ENCODE peak calls at places on chromosomes 7 and 10, in five cellular contexts. K is WTC11, L is K562, A is HepG2, Z is GM12878. X is an unnamed sample.

GRCh38 chr10:110348351-110348750 is 43.6 kb upstream of the SMNDC1 start:
- DNase-seq in K (no peak), L (no peak), A (no peak), Z (no peak), X (no peak)

GRCh38 chr10:97059872-97060205 is 125.9 kb downstream of the SLIT1 start:
- DNase-seq in K (no peak), L (no peak), A (no peak), Z (no peak), X (no peak)

GRCh38 chr7:157707983-157708720 is 371.3 kb downstream of the DNAJB6 start:
- DNase-seq in K (no peak), L (no peak), A (no peak), Z (no peak), X (no peak)

GRCh38 chr7:64951250-64951848 is 39.5 kb downstream of the ZNF117 start:
- DNase-seq in K (no peak), L (peak; percentile 71), A (peak; percentile 52), Z (peak; percentile 16), X (no peak)

GRCh38 chr7:154680894-154681659 is 321.8 kb downstream of the PAXIP1 start:
- DNase-seq in K (no peak), L (peak; percentile 94), A (no peak), Z (no peak), X (no peak)

GRCh38 chr7:82166666-82167065 is 276.9 kb downstream of the CACNA2D1 start:
- DNase-seq in K (no peak), L (no peak), A (no peak), Z (no peak), X (no peak)

GRCh38 chr10:71201921-71202713 is 10.3 kb upstream of the UNC5B start:
- DNase-seq in K (no peak), L (no peak), A (no peak), Z (no peak), X (no peak)

GRCh38 chr10:43250925-43251663 is 15.8 kb downstream of the RASGEF1A start:
- DNase-seq in K (peak; percentile 19), L (no peak), A (no peak), Z (no peak), X (no peak)

GRCh38 chr10:79142064-79142491 is 73.3 kb downstream of the ZMIZ1 start:
- DNase-seq in K (no peak), L (no peak), A (no peak), Z (no peak), X (no peak)

GRCh38 chr7:32428546-32428945 is 61.6 kb downstream of the LSM5 start:
- DNase-seq in K (peak; percentile 30), L (no peak), A (no peak), Z (no peak), X (no peak)

GRCh38 chr10:79431422-79431821 is 14.0 kb downstream of the ZCCHC24 start:
- DNase-seq in K (no peak), L (no peak), A (no peak), Z (no peak), X (no peak)

GRCh38 chr7:116164552-116164951 is 45.8 kb upstream of the TES start:
- DNase-seq in K (no peak), L (no peak), A (no peak), Z (no peak), X (no peak)

DNA sequence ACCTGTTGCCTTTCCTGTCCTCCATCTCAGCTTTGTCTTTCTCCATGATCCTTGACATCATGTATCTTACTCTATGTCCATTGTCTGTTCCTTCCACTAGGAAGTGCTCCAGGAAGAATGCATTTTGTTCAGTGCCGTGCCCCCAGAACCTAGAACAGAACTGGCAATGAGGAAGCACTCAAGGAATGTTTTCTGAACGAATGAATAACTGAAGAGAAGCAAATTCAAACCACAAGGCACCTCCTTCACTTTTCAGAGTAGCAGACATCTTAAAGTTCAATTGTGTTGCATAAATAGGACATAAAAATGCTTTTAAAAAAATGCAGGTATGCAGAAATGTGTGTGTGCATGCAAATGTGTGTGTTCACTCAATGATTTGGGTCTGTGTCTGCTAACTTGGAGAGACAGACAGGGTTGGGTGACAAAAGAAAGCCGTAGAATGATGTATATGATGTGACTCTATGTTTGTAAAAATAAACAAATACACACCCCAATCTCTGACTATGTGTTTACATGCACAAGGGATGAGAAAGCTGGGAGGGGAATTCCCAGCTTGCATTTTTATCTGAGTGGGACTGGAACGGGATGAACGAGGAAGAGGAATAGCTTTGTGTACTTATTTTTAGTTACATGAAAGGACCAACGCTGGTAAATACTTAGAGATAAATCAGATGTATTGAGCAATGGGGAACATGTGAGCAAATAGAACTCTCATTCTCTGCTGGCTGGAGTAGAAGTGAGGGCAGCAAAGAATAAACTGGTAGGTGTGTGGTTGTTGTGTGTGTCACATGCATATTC is 237.7 kb downstream of the FANK1 start:
- DNase-seq in K (no peak), L (no peak), A (no peak), Z (no peak), X (no peak)
- TF ChIP-seq USF2 in K (no peak), L (no peak), A (no peak), Z (no peak), X (no peak)

DNA sequence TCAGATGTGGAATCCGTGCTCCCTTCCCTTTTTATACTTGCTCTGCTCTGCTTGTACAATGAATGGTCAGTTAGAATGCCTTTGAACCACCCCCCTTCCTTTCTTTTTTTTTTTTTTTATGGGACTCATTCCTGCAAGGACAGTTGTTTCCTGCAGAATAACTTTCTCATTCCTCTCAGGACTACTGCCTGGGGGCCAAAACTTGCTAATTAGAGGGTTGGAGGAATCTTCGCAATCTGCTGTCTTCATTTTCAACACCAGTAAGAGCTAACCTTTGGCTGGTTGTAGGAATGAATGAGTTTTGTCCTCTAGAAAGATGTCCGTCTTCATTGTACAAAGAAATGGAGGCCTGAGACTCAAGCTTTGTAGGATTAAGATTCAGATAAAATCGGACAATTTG is 868.1 kb downstream of the LRMDA start:
- DNase-seq in K (no peak), L (no peak), A (no peak), Z (no peak), X (no peak)
- TF ChIP-seq ATF3 in K (no peak), L (no peak), A (no peak), Z (no peak), X (no peak)

GRCh38 chr10:75599875-75600648 is 168.6 kb downstream of the LRMDA start:
- DNase-seq in K (no peak), L (no peak), A (peak; percentile 67), Z (no peak), X (no peak)

GRCh38 chr10:75598998-75599397 is 167.6 kb downstream of the LRMDA start:
- DNase-seq in K (no peak), L (no peak), A (no peak), Z (no peak), X (no peak)

GRCh38 chr10:75600833-75601232 is 169.4 kb downstream of the LRMDA start:
- DNase-seq in K (no peak), L (no peak), A (peak; percentile 40), Z (no peak), X (no peak)

GRCh38 chr10:75596930-75597629 is 165.7 kb downstream of the LRMDA start:
- DNase-seq in K (no peak), L (no peak), A (no peak), Z (no peak), X (no peak)

DNA sequence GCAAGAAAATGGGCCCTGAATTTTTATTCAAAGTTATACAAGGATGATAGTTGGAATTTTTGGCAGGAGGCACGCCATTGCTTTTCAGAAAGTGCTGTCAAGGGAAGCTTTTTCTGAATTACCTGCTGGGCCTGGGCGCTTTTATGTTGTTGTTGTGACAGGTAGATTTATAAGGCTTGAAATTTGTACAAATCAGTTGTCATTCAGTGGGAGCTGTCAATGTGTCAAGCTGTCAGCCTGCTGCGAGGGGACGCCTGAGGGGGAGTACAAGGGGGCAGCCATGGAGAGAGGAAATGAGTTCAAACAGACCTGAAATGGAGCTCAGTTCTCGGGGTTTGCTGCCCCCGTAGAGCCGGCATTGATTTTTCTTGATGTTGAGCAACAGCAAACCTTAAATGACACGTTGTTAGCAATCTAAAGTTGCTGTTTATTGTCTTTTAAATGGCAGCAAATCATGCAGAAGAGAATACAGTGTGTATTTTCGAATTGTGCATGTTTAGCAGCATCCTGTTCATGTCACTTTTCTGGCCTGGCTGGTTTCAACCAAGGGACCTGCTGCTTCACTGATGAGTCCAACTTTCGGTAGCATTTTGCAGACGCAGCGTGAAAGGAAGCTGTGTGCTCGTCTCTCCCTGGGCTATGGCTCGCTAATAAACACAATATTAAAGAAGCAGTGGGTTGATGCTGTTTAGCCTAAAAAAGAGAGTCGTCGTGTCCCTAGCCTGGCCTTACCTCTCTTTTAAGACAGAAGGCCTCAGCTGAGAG is 166.4 kb downstream of the LRMDA start:
- DNase-seq in K (no peak), L (no peak), A (no peak), Z (no peak), X (no peak)
- TF ChIP-seq USF2 in K (no peak), L (no peak), A (no peak), Z (no peak), X (no peak)

GRCh38 chr10:103692421-103693069 is 162.8 kb downstream of the SH3PXD2A start:
- DNase-seq in K (peak; percentile 53), L (peak; percentile 25), A (no peak), Z (no peak), X (no peak)

GRCh38 chr10:103690281-103690680 is 165.1 kb downstream of the SH3PXD2A start:
- DNase-seq in K (no peak), L (no peak), A (no peak), Z (no peak), X (no peak)

GRCh38 chr10:103693070-103693811 is 162.1 kb downstream of the SH3PXD2A start:
- DNase-seq in K (peak; percentile 43), L (peak; percentile 19), A (no peak), Z (no peak), X (no peak)

GRCh38 chr10:103691267-103691666 is 164.1 kb downstream of the SH3PXD2A start:
- DNase-seq in K (no peak), L (peak; percentile 38), A (no peak), Z (no peak), X (no peak)

DNA sequence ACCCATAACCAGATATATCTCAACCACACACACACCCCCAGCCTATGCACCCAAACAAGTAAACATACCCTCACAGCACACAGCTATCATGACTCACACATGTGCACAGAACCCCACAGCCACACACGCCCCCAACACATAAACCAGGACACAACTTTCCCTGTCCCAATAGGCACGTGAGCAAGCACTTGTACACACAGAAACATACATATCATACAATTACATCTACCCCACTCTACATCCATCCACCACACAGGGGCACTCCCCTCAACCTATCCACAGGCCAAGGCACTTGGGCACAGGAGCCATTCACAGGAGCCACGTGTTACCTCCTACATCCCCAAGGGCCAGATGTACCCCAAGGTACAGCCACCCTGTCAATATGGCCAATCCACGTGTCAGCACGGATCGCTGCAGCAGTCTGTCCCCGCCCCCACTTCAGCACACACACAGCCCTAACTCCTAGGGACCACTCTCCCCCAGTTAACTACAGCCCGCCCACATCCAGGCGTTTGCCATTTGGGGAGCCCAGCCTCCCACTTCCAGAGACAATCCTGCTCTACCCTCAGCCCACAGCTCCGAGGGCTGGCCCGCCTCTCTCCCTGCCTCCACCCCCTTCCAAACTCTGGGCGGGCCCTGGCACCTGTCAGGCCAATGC is 163.5 kb downstream of the SH3PXD2A start:
- DNase-seq in K (peak; percentile 51), L (peak; percentile 30), A (no peak), Z (no peak), X (no peak)
- TF ChIP-seq ATF3 in K (no peak), L (no peak), A (no peak), Z (no peak), X (no peak)

GRCh38 chr7:618539-619355 is 99.1 kb upstream of the PDGFA start:
- DNase-seq in K (no peak), L (no peak), A (peak; percentile 91), Z (no peak), X (no peak)
- TF ChIP-seq USF2 in K (no peak), L (no peak), A (no peak), Z (no peak), X (no peak)

GRCh38 chr7:66741706-66742053 is 1.1 kb downstream of the RABGEF1 start:
- DNase-seq in K (no peak), L (no peak), A (no peak), Z (no peak), X (no peak)
- TF ChIP-seq ATF3 in K (no peak), L (no peak), A (no peak), Z (no peak), X (no peak)

GRCh38 chr7:39252916-39253315 is 275.2 kb downstream of the POU6F2 start:
- DNase-seq in K (no peak), L (no peak), A (no peak), Z (no peak), X (no peak)
- TF ChIP-seq USF2 in K (no peak), L (no peak), A (no peak), Z (no peak), X (no peak)

X was measured in H1.